ENCODE peak calls at places on chromosomes 1 and 21, in seven cellular contexts. G is transverse colon; Z is heart right ventricle; V is esophagus squamous epithelium; T is fibroblast of pulmonary artery; A is endodermal cell; X is CD8-positive, alpha-beta T cell. B is an unnamed sample.

GRCh38 chr1:10779201-10779600 is 17.2 kb downstream of the CASZ1 start:
- DNase-seq in G (peak; percentile 86), Z (no peak), V (no peak), T (no peak), A (no peak), X (no peak), B (no peak)

GRCh38 chr1:82979593-82980230 is 1019.2 kb downstream of the TTLL7 start:
- DNase-seq in G (no peak), Z (no peak), V (no peak), T (no peak), A (no peak), X (no peak), B (no peak)

GRCh38 chr1:32695098-32695904 is 7.3 kb downstream of the SYNC start:
- DNase-seq in G (peak; percentile 56), Z (peak; percentile 65), V (no peak), T (peak; percentile 64), A (peak; percentile 62), X (no peak), B (peak; percentile 77)

GRCh38 chr1:213623103-213623581 is 364.6 kb upstream of the PROX1 start:
- DNase-seq in G (no peak), Z (no peak), V (no peak), T (no peak), A (no peak), X (no peak), B (no peak)

GRCh38 chr1:99672500-99673213 is 26.7 kb downstream of the PALMD start:
- DNase-seq in G (no peak), Z (peak; percentile 70), V (no peak), T (peak; percentile 52), A (no peak), X (no peak), B (no peak)

GRCh38 chr1:207962716-207963428 is 51.9 kb upstream of the CD34 start:
- DNase-seq in G (peak; percentile 67), Z (peak; percentile 61), V (no peak), T (peak; percentile 36), A (no peak), X (no peak), B (no peak)

GRCh38 chr1:113046569-113046968 is 26.4 kb upstream of the LRIG2 start:
- DNase-seq in G (no peak), Z (no peak), V (no peak), T (no peak), A (no peak), X (no peak), B (no peak)

GRCh38 chr1:112817555-112818373 is 102.6 kb upstream of the PPM1J start:
- DNase-seq in G (no peak), Z (no peak), V (no peak), T (no peak), A (peak; percentile 91), X (no peak), B (no peak)

GRCh38 chr1:234515821-234516241 is 36.9 kb upstream of the TARBP1 start:
- DNase-seq in G (no peak), Z (no peak), V (no peak), T (peak; percentile 65), A (no peak), X (no peak), B (no peak)

GRCh38 chr21:39071623-39072214 is 111.5 kb downstream of the PSMG1 start:
- DNase-seq in G (no peak), Z (no peak), V (no peak), T (peak; percentile 81), A (no peak), X (no peak), B (peak; percentile 64)

GRCh38 chr1:44012941-44013609 is 18.2 kb downstream of the SLC6A9 start:
- DNase-seq in G (no peak), Z (no peak), V (no peak), T (no peak), A (no peak), X (no peak), B (no peak)

GRCh38 chr1:2952992-2953391 is 68.3 kb upstream of the ACTRT2 start:
- DNase-seq in G (no peak), Z (no peak), V (no peak), T (no peak), A (no peak), X (no peak), B (no peak)

GRCh38 chr1:16717174-16718108 is 22.9 kb upstream of the RNU1-4 start:
- DNase-seq in G (no peak), Z (no peak), V (no peak), T (no peak), A (peak; percentile 68), X (no peak), B (peak; percentile 63)

GRCh38 chr1:24932284-24932683 is 2.2 kb upstream of the RUNX3 start:
- DNase-seq in G (peak; percentile 64), Z (no peak), V (no peak), T (no peak), A (peak; percentile 92), X (no peak), B (peak; percentile 18)

GRCh38 chr1:22880174-22880601 is 92.5 kb downstream of the LACTBL1 start:
- DNase-seq in G (no peak), Z (no peak), V (no peak), T (peak; percentile 49), A (no peak), X (no peak), B (no peak)

GRCh38 chr1:106785136-106785535 is 271.3 kb upstream of the PRMT6 start:
- DNase-seq in G (no peak), Z (no peak), V (no peak), T (no peak), A (no peak), X (no peak), B (no peak)

GRCh38 chr1:118934706-118935105 is 53.4 kb downstream of the TBX15 start:
- DNase-seq in G (no peak), Z (no peak), V (no peak), T (no peak), A (no peak), X (no peak), B (peak; percentile 19)

GRCh38 chr1:170162385-170163226 is 16.8 kb downstream of the NTMT2 start:
- DNase-seq in G (no peak), Z (peak; percentile 35), V (no peak), T (peak; percentile 89), A (peak; percentile 63), X (no peak), B (peak; percentile 19)

GRCh38 chr1:71521655-71522264 is 440.9 kb upstream of the ZRANB2 start:
- DNase-seq in G (peak; percentile 58), Z (peak; percentile 24), V (no peak), T (peak; percentile 75), A (peak; percentile 70), X (no peak), B (no peak)

DNA sequence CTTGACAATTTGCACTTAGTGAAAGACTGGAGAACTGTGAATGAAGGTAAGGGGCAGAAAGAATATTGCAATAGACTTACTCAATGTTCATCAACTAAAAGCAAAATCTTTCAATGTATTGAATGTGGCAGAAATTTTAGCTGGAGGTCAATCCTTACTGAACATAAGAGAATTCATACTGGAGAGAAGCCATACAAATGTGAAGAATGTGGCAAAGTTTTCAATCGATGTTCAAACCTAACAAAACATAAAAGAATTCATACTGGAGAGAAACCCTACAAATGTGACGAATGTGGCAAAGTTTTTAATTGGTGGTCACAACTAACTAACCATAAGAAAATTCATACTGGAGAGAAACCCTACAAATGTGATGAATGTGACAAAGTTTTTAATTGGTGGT is 80.7 kb downstream of the JMJD4 start:
- DNase-seq in G (no peak), Z (no peak), V (no peak), T (peak; percentile 3), A (no peak), X (no peak), B (no peak)
- H3K4me3 ChIP-seq in G (no peak overlapping the region), Z (no peak overlapping the region), V (no peak overlapping the region), T (no peak overlapping the region), A (peak overlapping the region; percentile 72), X (no peak overlapping the region), B (no peak overlapping the region)

GRCh38 chr1:198641966-198642656 is 3.3 kb downstream of the PTPRC start:
- DNase-seq in G (no peak), Z (no peak), V (no peak), T (no peak), A (no peak), X (no peak), B (no peak)
- H3K4me3 ChIP-seq in G (no peak overlapping the region), Z (no peak overlapping the region), V (peak overlapping the region; percentile 29), T (no peak overlapping the region), A (no peak overlapping the region), X (peak overlapping the region; percentile 83), B (no peak overlapping the region)

GRCh38 chr21:45632897-45633260 is 10.6 kb upstream of the PCBP3 start:
- DNase-seq in G (no peak), Z (no peak), V (no peak), T (no peak), A (no peak), X (no peak), B (no peak)

GRCh38 chr21:45630066-45630694 is 13.3 kb upstream of the PCBP3 start:
- DNase-seq in G (no peak), Z (no peak), V (no peak), T (no peak), A (peak; percentile 5), X (no peak), B (no peak)

GRCh38 chr21:45630876-45631275 is 12.6 kb upstream of the PCBP3 start:
- DNase-seq in G (no peak), Z (no peak), V (no peak), T (no peak), A (no peak), X (no peak), B (no peak)

GRCh38 chr21:45631540-45631939 is 12.0 kb upstream of the PCBP3 start:
- DNase-seq in G (no peak), Z (no peak), V (no peak), T (no peak), A (no peak), X (no peak), B (no peak)

GRCh38 chr21:45632165-45632896 is 11.2 kb upstream of the PCBP3 start:
- DNase-seq in G (no peak), Z (no peak), V (no peak), T (no peak), A (no peak), X (no peak), B (no peak)
- H3K4me3 ChIP-seq in G (no peak overlapping the region), Z (no peak overlapping the region), V (no peak overlapping the region), T (no peak overlapping the region), A (no peak overlapping the region), X (no peak overlapping the region), B (no peak overlapping the region)

GRCh38 chr1:52601519-52601918 is 652 bp upstream of the GPX7 start:
- DNase-seq in G (no peak), Z (no peak), V (no peak), T (no peak), A (no peak), X (no peak), B (no peak)
- H3K4me3 ChIP-seq in G (no peak overlapping the region), Z (peak overlapping the region; percentile 69), V (peak overlapping the region; percentile 63), T (no peak overlapping the region), A (no peak overlapping the region), X (peak overlapping the region; percentile 64), B (peak overlapping the region; percentile 51)

GRCh38 chr21:35226302-35226701 is 177.2 kb upstream of the RUNX1 start:
- DNase-seq in G (no peak), Z (no peak), V (no peak), T (no peak), A (peak; percentile 57), X (no peak), B (no peak)

GRCh38 chr21:35223480-35224156 is 174.5 kb upstream of the RUNX1 start:
- DNase-seq in G (no peak), Z (no peak), V (no peak), T (no peak), A (no peak), X (no peak), B (no peak)

GRCh38 chr21:35226960-35227741 is 178.0 kb upstream of the RUNX1 start:
- DNase-seq in G (peak; percentile 39), Z (no peak), V (no peak), T (no peak), A (no peak), X (peak; percentile 27), B (no peak)

GRCh38 chr21:35227774-35228173 is 178.7 kb upstream of the RUNX1 start:
- DNase-seq in G (peak; percentile 41), Z (no peak), V (no peak), T (no peak), A (no peak), X (no peak), B (no peak)

GRCh38 chr21:35225573-35225972 is 176.5 kb upstream of the RUNX1 start:
- DNase-seq in G (no peak), Z (no peak), V (no peak), T (no peak), A (no peak), X (no peak), B (no peak)
- H3K4me3 ChIP-seq in G (no peak overlapping the region), Z (no peak overlapping the region), V (no peak overlapping the region), T (no peak overlapping the region), A (no peak overlapping the region), X (no peak overlapping the region), B (no peak overlapping the region)

B was measured in SJSA1.